ENCODE peak calls at places on chromosomes 3 and 15, in five cellular contexts. R, C, U, M and E are unnamed samples.

GRCh38 chr15:92531406-92531805 is 124.2 kb downstream of the FAM174B start:
- DNase-seq in C (no peak), U (no peak), M (no peak), R (no peak), E (no peak)

GRCh38 chr15:29183071-29183831 is 86.4 kb downstream of the NSMCE3 start:
- DNase-seq in U (no peak), R (no peak), C (no peak), M (no peak), E (no peak)

GRCh38 chr15:88543065-88543776 is 3.3 kb downstream of the DET1 start:
- DNase-seq in C (no peak), R (no peak), M (no peak), U (no peak), E (no peak)

GRCh38 chr3:108053025-108053424 is 37.8 kb downstream of the CD47 start:
- DNase-seq in U (no peak), M (no peak), C (no peak), R (no peak), E (no peak)

GRCh38 chr15:33309602-33310276 is 1.0 kb upstream of the RYR3 start:
- DNase-seq in U (no peak), M (peak), C (no peak), R (no peak), E (no peak)

GRCh38 chr3:71583569-71584215 is at the start of gene FOXP1:
- DNase-seq in M (peak), C (peak), U (peak), R (peak), E (peak)

GRCh38 chr3:116863842-116864626 is 154.5 kb downstream of the TUSC7 start:
- DNase-seq in M (peak), R (no peak), U (peak), C (no peak), E (peak)

GRCh38 chr3:180284331-180285110 is 247.8 kb upstream of the PEX5L start:
- DNase-seq in C (no peak), M (no peak), U (peak), R (no peak), E (no peak)

GRCh38 chr3:23948761-23949160 is 3.7 kb downstream of the NR1D2 start:
- DNase-seq in R (no peak), U (no peak), M (no peak), C (no peak), E (no peak)

GRCh38 chr15:77409259-77410156 is 10.4 kb downstream of the PEAK1 start:
- DNase-seq in R (no peak), U (no peak), M (no peak), C (peak), E (no peak)

GRCh38 chr15:39976291-39977274 is 42.7 kb downstream of the EIF2AK4 start:
- DNase-seq in M (peak), R (no peak), C (no peak), U (peak), E (no peak)

GRCh38 chr15:45616901-45617323 is 17.9 kb upstream of the SQOR start:
- DNase-seq in C (peak), R (no peak), U (no peak), M (no peak), E (no peak)

GRCh38 chr15:29681486-29681845 is 140.8 kb downstream of the TJP1 start:
- DNase-seq in C (no peak), M (no peak), R (no peak), U (no peak), E (no peak)

GRCh38 chr15:75347222-75348033 is 589 bp downstream of the NEIL1 start:
- DNase-seq in C (no peak), U (no peak), R (peak), M (peak), E (no peak)

GRCh38 chr3:171672124-171672523 is 138.2 kb downstream of the PLD1 start:
- DNase-seq in C (no peak), R (no peak), U (no peak), M (no peak), E (no peak)

GRCh38 chr15:25091421-25092158 is 136.8 kb downstream of the SNRPN start:
- DNase-seq in C (no peak), U (no peak), R (no peak), M (no peak), E (no peak)

GRCh38 chr15:54585063-54585462 is 606.8 kb downstream of the UNC13C start:
- DNase-seq in M (no peak), C (no peak), R (no peak), U (no peak), E (no peak)

GRCh38 chr15:62085740-62086139 is 19.0 kb downstream of the C2CD4A start:
- DNase-seq in M (no peak), U (no peak), R (no peak), C (no peak), E (no peak)

GRCh38 chr3:177512945-177513671 is 315.8 kb upstream of the TBL1XR1 start:
- DNase-seq in M (no peak), C (no peak), R (no peak), U (peak), E (no peak)

GRCh38 chr3:138620431-138620830 is 11.9 kb downstream of the FAIM start:
- DNase-seq in C (no peak), R (no peak), M (no peak), U (no peak), E (no peak)